ENCODE peak calls at places on chromosomes 11 and 22, in four cellular contexts. Y is neuronal stem cell, L is IMR-90, W is trophoblast cell. A is an unnamed sample.

GRCh38 chr11:8262552-8263108 is 1.0 kb downstream of the LMO1 start:
- DNase-seq in Y (peak), L (peak), W (peak), A (no peak)

GRCh38 chr11:17333799-17334586 is 17.6 kb upstream of the NCR3LG1 start:
- DNase-seq in Y (no peak), L (no peak), W (no peak), A (no peak)

GRCh38 chr22:44348963-44349950 is 36.5 kb upstream of the SHISAL1 start:
- DNase-seq in Y (no peak), L (peak), W (no peak), A (no peak)

GRCh38 chr22:19199479-19199878 is 20.9 kb upstream of the SLC25A1 start:
- DNase-seq in Y (no peak), L (no peak), W (no peak), A (no peak)

GRCh38 chr22:25334091-25334490 is 114.7 kb downstream of the CRYBB2 start:
- DNase-seq in Y (peak), L (peak), W (peak), A (peak)

GRCh38 chr11:71251159-71251721 is 1.1 kb downstream of the SHANK2 start:
- DNase-seq in Y (no peak), L (no peak), W (peak), A (no peak)

GRCh38 chr11:104731890-104732289 is 166.4 kb downstream of the CASP12 start:
- DNase-seq in Y (no peak), L (no peak), W (no peak), A (no peak)

GRCh38 chr11:103875855-103876510 is 160.5 kb upstream of the DDI1 start:
- DNase-seq in Y (no peak), L (no peak), W (no peak), A (no peak)

GRCh38 chr11:65574147-65574962 is 1.5 kb upstream of the EHBP1L1 start:
- DNase-seq in Y (peak), L (peak), W (peak), A (peak)

GRCh38 chr11:33722579-33723234 is 13.5 kb downstream of the CD59 start:
- DNase-seq in Y (no peak), L (peak), W (peak), A (no peak)

GRCh38 chr11:128400382-128401203 is 186.8 kb downstream of the ETS1 start:
- DNase-seq in Y (no peak), L (peak), W (no peak), A (no peak)

GRCh38 chr11:58616594-58616993 is 5.9 kb upstream of the CNTF start:
- DNase-seq in Y (no peak), L (peak), W (no peak), A (no peak)

GRCh38 chr11:94650756-94651155 is 83.6 kb downstream of the PIWIL4 start:
- DNase-seq in Y (no peak), L (peak), W (peak), A (no peak)

GRCh38 chr11:94649925-94650623 is 82.9 kb downstream of the PIWIL4 start:
- DNase-seq in Y (no peak), L (no peak), W (peak), A (peak)

GRCh38 chr11:94648789-94649188 is 81.6 kb downstream of the PIWIL4 start:
- DNase-seq in Y (no peak), L (no peak), W (no peak), A (no peak)

GRCh38 chr11:94647926-94648325 is 80.8 kb downstream of the PIWIL4 start:
- DNase-seq in Y (no peak), L (peak), W (no peak), A (no peak)

GRCh38 chr11:94649254-94649653 is 82.1 kb downstream of the PIWIL4 start:
- DNase-seq in Y (no peak), L (no peak), W (no peak), A (no peak)
- H3K4ac ChIP-seq in Y (no peak), L (no peak), W (no peak), A (no peak)

DNA sequence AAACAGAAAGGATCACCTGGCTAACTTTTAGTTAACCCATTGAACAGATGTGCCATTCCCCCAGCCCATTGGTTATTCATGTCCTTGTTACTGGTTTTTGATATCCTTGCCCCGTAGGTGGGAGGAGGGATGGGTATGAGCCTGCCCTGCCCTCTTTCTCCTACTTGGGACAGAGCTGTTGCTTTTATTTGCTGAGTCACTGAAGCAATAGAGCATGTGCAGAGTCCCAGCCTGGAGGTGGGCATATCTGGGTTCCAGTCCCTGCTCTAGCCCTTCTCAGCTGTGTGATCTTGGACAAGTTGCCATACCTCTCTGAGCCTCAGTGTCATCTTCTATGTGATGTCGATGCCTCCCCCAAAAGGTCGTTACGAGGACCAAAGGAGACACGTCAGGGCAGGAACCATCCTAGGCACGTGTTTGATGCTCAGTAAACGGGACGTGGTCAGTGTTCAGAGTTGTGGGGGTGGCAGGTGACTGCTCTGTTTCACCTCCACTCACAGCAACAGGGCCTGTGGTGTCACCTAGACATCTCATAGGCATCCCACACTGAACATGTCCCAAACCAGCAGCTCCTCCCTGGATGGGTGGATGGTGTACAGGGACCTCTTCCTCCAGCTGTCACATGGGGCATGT is 61.0 kb downstream of the BMAL1 start:
- DNase-seq in Y (no peak), L (peak), W (no peak), A (no peak)
- H3K4ac ChIP-seq in Y (peak), L (peak), W (peak), A (no peak)

GRCh38 chr11:78432956-78433355 is 15.3 kb upstream of the GAB2 start:
- DNase-seq in Y (no peak), L (no peak), W (peak), A (no peak)

GRCh38 chr11:78428773-78429172 is 11.2 kb upstream of the GAB2 start:
- DNase-seq in Y (no peak), L (peak), W (no peak), A (no peak)

GRCh38 chr11:78429209-78429608 is 11.6 kb upstream of the GAB2 start:
- DNase-seq in Y (no peak), L (no peak), W (no peak), A (no peak)

GRCh38 chr11:78429667-78430066 is 12.0 kb upstream of the GAB2 start:
- DNase-seq in Y (no peak), L (no peak), W (no peak), A (no peak)

GRCh38 chr11:78432058-78432515 is 14.5 kb upstream of the GAB2 start:
- DNase-seq in Y (no peak), L (no peak), W (no peak), A (no peak)
- H3K4ac ChIP-seq in Y (no peak), L (no peak), W (peak), A (no peak)

GRCh38 chr11:131246589-131247164 is 123.7 kb upstream of the NTM start:
- DNase-seq in Y (peak), L (no peak), W (peak), A (peak)
- H3K4ac ChIP-seq in Y (no peak), L (no peak), W (no peak), A (no peak)